ENCODE peak calls at places on chromosomes 7 and 10, in eight cellular contexts. One of them, this sample, is unnamed.
A peak's percentile ranks its signal among the peaks of the same experiment; 100 is the strongest.

GRCh38 chr7:28086198-28086597 is 94.4 kb downstream of the JAZF1 start:
- DNase-seq in stimulated activated CD8-positive, alpha-beta memory T cell treated with anti-CD3 and anti-CD28 coated beads, Interleukin-15, amount 100 ng/mL, for 24 hours: no peak
- DNase-seq in stimulated activated CD4-positive, alpha-beta T cell treated with anti-CD3 and anti-CD28 coated beads, Interleukin-12 subunit alpha, Interleukin-12 subunit beta, amount 100 ng/mL, for 4 hours: no peak
- DNase-seq in T-helper 1 cell: no peak
- DNase-seq in IMR-90: no peak
- DNase-seq in DMS 273 treated with DMSO at 0.1 percent for 48 hours: no peak
- DNase-seq in ecto neural progenitor cell: no peak
- DNase-seq in HCT116: no peak
- DNase-seq in this sample: no peak

GRCh38 chr7:46026741-46027140 is 105.7 kb upstream of the IGFBP3 start:
- DNase-seq in stimulated activated CD4-positive, alpha-beta T cell treated with anti-CD3 and anti-CD28 coated beads, Interleukin-12 subunit alpha, Interleukin-12 subunit beta, amount 100 ng/mL, for 4 hours: no peak
- DNase-seq in HCT116: no peak
- DNase-seq in DMS 273 treated with DMSO at 0.1 percent for 48 hours: no peak
- DNase-seq in ecto neural progenitor cell: no peak
- DNase-seq in T-helper 1 cell: no peak
- DNase-seq in IMR-90: no peak
- DNase-seq in stimulated activated CD8-positive, alpha-beta memory T cell treated with anti-CD3 and anti-CD28 coated beads, Interleukin-15, amount 100 ng/mL, for 24 hours: no peak
- DNase-seq in this sample: no peak

GRCh38 chr7:69678794-69679103 is 80.5 kb downstream of the AUTS2 start:
- DNase-seq in IMR-90: no peak
- DNase-seq in HCT116: no peak
- DNase-seq in stimulated activated CD4-positive, alpha-beta T cell treated with anti-CD3 and anti-CD28 coated beads, Interleukin-12 subunit alpha, Interleukin-12 subunit beta, amount 100 ng/mL, for 4 hours: no peak
- DNase-seq in T-helper 1 cell: no peak
- DNase-seq in ecto neural progenitor cell: no peak
- DNase-seq in stimulated activated CD8-positive, alpha-beta memory T cell treated with anti-CD3 and anti-CD28 coated beads, Interleukin-15, amount 100 ng/mL, for 24 hours: no peak
- DNase-seq in DMS 273 treated with DMSO at 0.1 percent for 48 hours: no peak
- DNase-seq in this sample: no peak

GRCh38 chr10:112475565-112476233 is 28.7 kb downstream of the VTI1A start:
- DNase-seq in ecto neural progenitor cell: no peak
- DNase-seq in IMR-90: peak; percentile 23
- DNase-seq in stimulated activated CD8-positive, alpha-beta memory T cell treated with anti-CD3 and anti-CD28 coated beads, Interleukin-15, amount 100 ng/mL, for 24 hours: no peak
- DNase-seq in HCT116: no peak
- DNase-seq in stimulated activated CD4-positive, alpha-beta T cell treated with anti-CD3 and anti-CD28 coated beads, Interleukin-12 subunit alpha, Interleukin-12 subunit beta, amount 100 ng/mL, for 4 hours: no peak
- DNase-seq in DMS 273 treated with DMSO at 0.1 percent for 48 hours: no peak
- DNase-seq in T-helper 1 cell: no peak
- DNase-seq in this sample: no peak

GRCh38 chr7:130490888-130491771 is 755 bp upstream of the MEST start:
- DNase-seq in stimulated activated CD4-positive, alpha-beta T cell treated with anti-CD3 and anti-CD28 coated beads, Interleukin-12 subunit alpha, Interleukin-12 subunit beta, amount 100 ng/mL, for 4 hours: no peak
- DNase-seq in DMS 273 treated with DMSO at 0.1 percent for 48 hours: no peak
- DNase-seq in stimulated activated CD8-positive, alpha-beta memory T cell treated with anti-CD3 and anti-CD28 coated beads, Interleukin-15, amount 100 ng/mL, for 24 hours: peak; percentile 17
- DNase-seq in ecto neural progenitor cell: peak; percentile 79
- DNase-seq in HCT116: no peak
- DNase-seq in T-helper 1 cell: no peak
- DNase-seq in IMR-90: peak; percentile 26
- DNase-seq in this sample: no peak

GRCh38 chr7:35993663-35994622 is 159.1 kb upstream of the EEPD1 start:
- DNase-seq in HCT116: no peak
- DNase-seq in stimulated activated CD4-positive, alpha-beta T cell treated with anti-CD3 and anti-CD28 coated beads, Interleukin-12 subunit alpha, Interleukin-12 subunit beta, amount 100 ng/mL, for 4 hours: no peak
- DNase-seq in IMR-90: peak; percentile 33
- DNase-seq in T-helper 1 cell: no peak
- DNase-seq in DMS 273 treated with DMSO at 0.1 percent for 48 hours: no peak
- DNase-seq in stimulated activated CD8-positive, alpha-beta memory T cell treated with anti-CD3 and anti-CD28 coated beads, Interleukin-15, amount 100 ng/mL, for 24 hours: no peak
- DNase-seq in ecto neural progenitor cell: no peak
- DNase-seq in this sample: no peak

GRCh38 chr7:114181280-114181679 is 233.3 kb upstream of the FOXP2 start:
- DNase-seq in T-helper 1 cell: no peak
- DNase-seq in ecto neural progenitor cell: no peak
- DNase-seq in IMR-90: no peak
- DNase-seq in stimulated activated CD4-positive, alpha-beta T cell treated with anti-CD3 and anti-CD28 coated beads, Interleukin-12 subunit alpha, Interleukin-12 subunit beta, amount 100 ng/mL, for 4 hours: no peak
- DNase-seq in stimulated activated CD8-positive, alpha-beta memory T cell treated with anti-CD3 and anti-CD28 coated beads, Interleukin-15, amount 100 ng/mL, for 24 hours: no peak
- DNase-seq in HCT116: no peak
- DNase-seq in DMS 273 treated with DMSO at 0.1 percent for 48 hours: no peak
- DNase-seq in this sample: no peak

GRCh38 chr7:123616244-123616643 is 14.6 kb downstream of the ASB15 start:
- DNase-seq in stimulated activated CD8-positive, alpha-beta memory T cell treated with anti-CD3 and anti-CD28 coated beads, Interleukin-15, amount 100 ng/mL, for 24 hours: no peak
- DNase-seq in stimulated activated CD4-positive, alpha-beta T cell treated with anti-CD3 and anti-CD28 coated beads, Interleukin-12 subunit alpha, Interleukin-12 subunit beta, amount 100 ng/mL, for 4 hours: no peak
- DNase-seq in ecto neural progenitor cell: no peak
- DNase-seq in DMS 273 treated with DMSO at 0.1 percent for 48 hours: no peak
- DNase-seq in IMR-90: peak; percentile 16
- DNase-seq in HCT116: no peak
- DNase-seq in T-helper 1 cell: no peak
- DNase-seq in this sample: no peak

GRCh38 chr10:62903828-62904227 is 87.7 kb upstream of the EGR2 start:
- DNase-seq in ecto neural progenitor cell: no peak
- DNase-seq in stimulated activated CD4-positive, alpha-beta T cell treated with anti-CD3 and anti-CD28 coated beads, Interleukin-12 subunit alpha, Interleukin-12 subunit beta, amount 100 ng/mL, for 4 hours: no peak
- DNase-seq in IMR-90: no peak
- DNase-seq in T-helper 1 cell: no peak
- DNase-seq in DMS 273 treated with DMSO at 0.1 percent for 48 hours: no peak
- DNase-seq in HCT116: no peak
- DNase-seq in stimulated activated CD8-positive, alpha-beta memory T cell treated with anti-CD3 and anti-CD28 coated beads, Interleukin-15, amount 100 ng/mL, for 24 hours: no peak
- DNase-seq in this sample: no peak

GRCh38 chr7:2213551-2214215 is 19.1 kb downstream of the MAD1L1 start:
- DNase-seq in IMR-90: no peak
- DNase-seq in HCT116: no peak
- DNase-seq in stimulated activated CD4-positive, alpha-beta T cell treated with anti-CD3 and anti-CD28 coated beads, Interleukin-12 subunit alpha, Interleukin-12 subunit beta, amount 100 ng/mL, for 4 hours: no peak
- DNase-seq in stimulated activated CD8-positive, alpha-beta memory T cell treated with anti-CD3 and anti-CD28 coated beads, Interleukin-15, amount 100 ng/mL, for 24 hours: no peak
- DNase-seq in T-helper 1 cell: no peak
- DNase-seq in ecto neural progenitor cell: no peak
- DNase-seq in DMS 273 treated with DMSO at 0.1 percent for 48 hours: no peak
- DNase-seq in this sample: no peak

GRCh38 chr10:102853944-102854694 is at the start of gene BORCS7:
- DNase-seq in ecto neural progenitor cell: peak; percentile 94
- DNase-seq in HCT116: peak; percentile 99
- DNase-seq in stimulated activated CD4-positive, alpha-beta T cell treated with anti-CD3 and anti-CD28 coated beads, Interleukin-12 subunit alpha, Interleukin-12 subunit beta, amount 100 ng/mL, for 4 hours: peak; percentile 79
- DNase-seq in T-helper 1 cell: peak; percentile 62
- DNase-seq in DMS 273 treated with DMSO at 0.1 percent for 48 hours: peak; percentile 91
- DNase-seq in stimulated activated CD8-positive, alpha-beta memory T cell treated with anti-CD3 and anti-CD28 coated beads, Interleukin-15, amount 100 ng/mL, for 24 hours: peak; percentile 52
- DNase-seq in IMR-90: peak; percentile 97
- DNase-seq in this sample: peak; percentile 93

GRCh38 chr10:96502561-96503267 is 11.0 kb downstream of the TLL2 start:
- DNase-seq in stimulated activated CD4-positive, alpha-beta T cell treated with anti-CD3 and anti-CD28 coated beads, Interleukin-12 subunit alpha, Interleukin-12 subunit beta, amount 100 ng/mL, for 4 hours: no peak
- DNase-seq in HCT116: no peak
- DNase-seq in DMS 273 treated with DMSO at 0.1 percent for 48 hours: no peak
- DNase-seq in ecto neural progenitor cell: no peak
- DNase-seq in IMR-90: no peak
- DNase-seq in T-helper 1 cell: no peak
- DNase-seq in stimulated activated CD8-positive, alpha-beta memory T cell treated with anti-CD3 and anti-CD28 coated beads, Interleukin-15, amount 100 ng/mL, for 24 hours: no peak
- DNase-seq in this sample: no peak

GRCh38 chr7:50662059-50662689 is 97.0 kb upstream of the DDC start:
- DNase-seq in DMS 273 treated with DMSO at 0.1 percent for 48 hours: no peak
- DNase-seq in stimulated activated CD8-positive, alpha-beta memory T cell treated with anti-CD3 and anti-CD28 coated beads, Interleukin-15, amount 100 ng/mL, for 24 hours: no peak
- DNase-seq in ecto neural progenitor cell: no peak
- DNase-seq in IMR-90: no peak
- DNase-seq in T-helper 1 cell: no peak
- DNase-seq in stimulated activated CD4-positive, alpha-beta T cell treated with anti-CD3 and anti-CD28 coated beads, Interleukin-12 subunit alpha, Interleukin-12 subunit beta, amount 100 ng/mL, for 4 hours: no peak
- DNase-seq in HCT116: no peak
- DNase-seq in this sample: no peak

GRCh38 chr10:94785211-94785610 is 22.7 kb downstream of the CYP2C19 start:
- DNase-seq in T-helper 1 cell: no peak
- DNase-seq in stimulated activated CD8-positive, alpha-beta memory T cell treated with anti-CD3 and anti-CD28 coated beads, Interleukin-15, amount 100 ng/mL, for 24 hours: no peak
- DNase-seq in IMR-90: no peak
- DNase-seq in stimulated activated CD4-positive, alpha-beta T cell treated with anti-CD3 and anti-CD28 coated beads, Interleukin-12 subunit alpha, Interleukin-12 subunit beta, amount 100 ng/mL, for 4 hours: no peak
- DNase-seq in HCT116: no peak
- DNase-seq in ecto neural progenitor cell: no peak
- DNase-seq in DMS 273 treated with DMSO at 0.1 percent for 48 hours: no peak
- DNase-seq in this sample: no peak

GRCh38 chr10:117790621-117791020 is 248.1 kb downstream of the EMX2 start:
- DNase-seq in T-helper 1 cell: no peak
- DNase-seq in stimulated activated CD4-positive, alpha-beta T cell treated with anti-CD3 and anti-CD28 coated beads, Interleukin-12 subunit alpha, Interleukin-12 subunit beta, amount 100 ng/mL, for 4 hours: no peak
- DNase-seq in IMR-90: no peak
- DNase-seq in DMS 273 treated with DMSO at 0.1 percent for 48 hours: no peak
- DNase-seq in HCT116: no peak
- DNase-seq in ecto neural progenitor cell: no peak
- DNase-seq in stimulated activated CD8-positive, alpha-beta memory T cell treated with anti-CD3 and anti-CD28 coated beads, Interleukin-15, amount 100 ng/mL, for 24 hours: no peak
- DNase-seq in this sample: no peak

GRCh38 chr10:21675157-21675796 is 141.2 kb downstream of the MLLT10 start:
- DNase-seq in IMR-90: peak; percentile 29
- DNase-seq in ecto neural progenitor cell: no peak
- DNase-seq in stimulated activated CD4-positive, alpha-beta T cell treated with anti-CD3 and anti-CD28 coated beads, Interleukin-12 subunit alpha, Interleukin-12 subunit beta, amount 100 ng/mL, for 4 hours: peak; percentile 11
- DNase-seq in HCT116: peak; percentile 37
- DNase-seq in DMS 273 treated with DMSO at 0.1 percent for 48 hours: no peak
- DNase-seq in stimulated activated CD8-positive, alpha-beta memory T cell treated with anti-CD3 and anti-CD28 coated beads, Interleukin-15, amount 100 ng/mL, for 24 hours: no peak
- DNase-seq in T-helper 1 cell: no peak
- DNase-seq in this sample: no peak

GRCh38 chr10:131814567-131815290 is 86.1 kb upstream of the PPP2R2D start:
- DNase-seq in HCT116: no peak
- DNase-seq in ecto neural progenitor cell: peak; percentile 42
- DNase-seq in stimulated activated CD8-positive, alpha-beta memory T cell treated with anti-CD3 and anti-CD28 coated beads, Interleukin-15, amount 100 ng/mL, for 24 hours: no peak
- DNase-seq in IMR-90: no peak
- DNase-seq in T-helper 1 cell: no peak
- DNase-seq in DMS 273 treated with DMSO at 0.1 percent for 48 hours: no peak
- DNase-seq in stimulated activated CD4-positive, alpha-beta T cell treated with anti-CD3 and anti-CD28 coated beads, Interleukin-12 subunit alpha, Interleukin-12 subunit beta, amount 100 ng/mL, for 4 hours: no peak
- DNase-seq in this sample: no peak

GRCh38 chr10:113297226-113297625 is 255.6 kb upstream of the HABP2 start:
- DNase-seq in T-helper 1 cell: no peak
- DNase-seq in ecto neural progenitor cell: no peak
- DNase-seq in stimulated activated CD4-positive, alpha-beta T cell treated with anti-CD3 and anti-CD28 coated beads, Interleukin-12 subunit alpha, Interleukin-12 subunit beta, amount 100 ng/mL, for 4 hours: no peak
- DNase-seq in stimulated activated CD8-positive, alpha-beta memory T cell treated with anti-CD3 and anti-CD28 coated beads, Interleukin-15, amount 100 ng/mL, for 24 hours: no peak
- DNase-seq in HCT116: no peak
- DNase-seq in IMR-90: peak; percentile 14
- DNase-seq in DMS 273 treated with DMSO at 0.1 percent for 48 hours: no peak
- DNase-seq in this sample: no peak

GRCh38 chr10:110107887-110108286 is 99.5 kb upstream of the MXI1 start:
- DNase-seq in ecto neural progenitor cell: no peak
- DNase-seq in DMS 273 treated with DMSO at 0.1 percent for 48 hours: no peak
- DNase-seq in stimulated activated CD4-positive, alpha-beta T cell treated with anti-CD3 and anti-CD28 coated beads, Interleukin-12 subunit alpha, Interleukin-12 subunit beta, amount 100 ng/mL, for 4 hours: no peak
- DNase-seq in IMR-90: no peak
- DNase-seq in HCT116: no peak
- DNase-seq in T-helper 1 cell: no peak
- DNase-seq in stimulated activated CD8-positive, alpha-beta memory T cell treated with anti-CD3 and anti-CD28 coated beads, Interleukin-15, amount 100 ng/mL, for 24 hours: no peak
- DNase-seq in this sample: no peak

GRCh38 chr7:54978364-54979116 is 40.3 kb upstream of the EGFR start:
- DNase-seq in HCT116: no peak
- DNase-seq in T-helper 1 cell: no peak
- DNase-seq in stimulated activated CD8-positive, alpha-beta memory T cell treated with anti-CD3 and anti-CD28 coated beads, Interleukin-15, amount 100 ng/mL, for 24 hours: no peak
- DNase-seq in IMR-90: no peak
- DNase-seq in stimulated activated CD4-positive, alpha-beta T cell treated with anti-CD3 and anti-CD28 coated beads, Interleukin-12 subunit alpha, Interleukin-12 subunit beta, amount 100 ng/mL, for 4 hours: no peak
- DNase-seq in ecto neural progenitor cell: no peak
- DNase-seq in DMS 273 treated with DMSO at 0.1 percent for 48 hours: no peak
- DNase-seq in this sample: no peak

GRCh38 chr7:6221340-6222319 is 50.8 kb downstream of the CYTH3 start:
- DNase-seq in stimulated activated CD4-positive, alpha-beta T cell treated with anti-CD3 and anti-CD28 coated beads, Interleukin-12 subunit alpha, Interleukin-12 subunit beta, amount 100 ng/mL, for 4 hours: peak; percentile 9
- DNase-seq in stimulated activated CD8-positive, alpha-beta memory T cell treated with anti-CD3 and anti-CD28 coated beads, Interleukin-15, amount 100 ng/mL, for 24 hours: no peak
- DNase-seq in T-helper 1 cell: no peak
- DNase-seq in DMS 273 treated with DMSO at 0.1 percent for 48 hours: no peak
- DNase-seq in HCT116: no peak
- DNase-seq in ecto neural progenitor cell: no peak
- DNase-seq in IMR-90: peak; percentile 46
- DNase-seq in this sample: no peak

GRCh38 chr7:155234950-155235789 is 62.5 kb upstream of the INSIG1 start:
- DNase-seq in IMR-90: peak; percentile 26
- DNase-seq in HCT116: no peak
- DNase-seq in T-helper 1 cell: no peak
- DNase-seq in ecto neural progenitor cell: no peak
- DNase-seq in stimulated activated CD4-positive, alpha-beta T cell treated with anti-CD3 and anti-CD28 coated beads, Interleukin-12 subunit alpha, Interleukin-12 subunit beta, amount 100 ng/mL, for 4 hours: no peak
- DNase-seq in DMS 273 treated with DMSO at 0.1 percent for 48 hours: no peak
- DNase-seq in stimulated activated CD8-positive, alpha-beta memory T cell treated with anti-CD3 and anti-CD28 coated beads, Interleukin-15, amount 100 ng/mL, for 24 hours: no peak
- DNase-seq in this sample: no peak

GRCh38 chr10:131774618-131775443 is 126.0 kb upstream of the PPP2R2D start:
- DNase-seq in IMR-90: no peak
- DNase-seq in HCT116: no peak
- DNase-seq in T-helper 1 cell: no peak
- DNase-seq in ecto neural progenitor cell: peak; percentile 52
- DNase-seq in stimulated activated CD4-positive, alpha-beta T cell treated with anti-CD3 and anti-CD28 coated beads, Interleukin-12 subunit alpha, Interleukin-12 subunit beta, amount 100 ng/mL, for 4 hours: no peak
- DNase-seq in DMS 273 treated with DMSO at 0.1 percent for 48 hours: no peak
- DNase-seq in stimulated activated CD8-positive, alpha-beta memory T cell treated with anti-CD3 and anti-CD28 coated beads, Interleukin-15, amount 100 ng/mL, for 24 hours: no peak
- DNase-seq in this sample: peak; percentile 40

GRCh38 chr7:118158766-118159165 is 25.2 kb upstream of the LSM8 start:
- DNase-seq in ecto neural progenitor cell: no peak
- DNase-seq in stimulated activated CD4-positive, alpha-beta T cell treated with anti-CD3 and anti-CD28 coated beads, Interleukin-12 subunit alpha, Interleukin-12 subunit beta, amount 100 ng/mL, for 4 hours: no peak
- DNase-seq in stimulated activated CD8-positive, alpha-beta memory T cell treated with anti-CD3 and anti-CD28 coated beads, Interleukin-15, amount 100 ng/mL, for 24 hours: no peak
- DNase-seq in DMS 273 treated with DMSO at 0.1 percent for 48 hours: no peak
- DNase-seq in HCT116: peak; percentile 39
- DNase-seq in IMR-90: no peak
- DNase-seq in T-helper 1 cell: no peak
- DNase-seq in this sample: no peak

GRCh38 chr7:143395187-143396149 is 13.2 kb downstream of the EPHA1 start:
- DNase-seq in stimulated activated CD8-positive, alpha-beta memory T cell treated with anti-CD3 and anti-CD28 coated beads, Interleukin-15, amount 100 ng/mL, for 24 hours: no peak
- DNase-seq in DMS 273 treated with DMSO at 0.1 percent for 48 hours: no peak
- DNase-seq in HCT116: no peak
- DNase-seq in stimulated activated CD4-positive, alpha-beta T cell treated with anti-CD3 and anti-CD28 coated beads, Interleukin-12 subunit alpha, Interleukin-12 subunit beta, amount 100 ng/mL, for 4 hours: no peak
- DNase-seq in T-helper 1 cell: no peak
- DNase-seq in ecto neural progenitor cell: no peak
- DNase-seq in IMR-90: no peak
- DNase-seq in this sample: no peak

GRCh38 chr7:111953611-111954010 is 252.6 kb downstream of the DOCK4 start:
- DNase-seq in IMR-90: no peak
- DNase-seq in stimulated activated CD8-positive, alpha-beta memory T cell treated with anti-CD3 and anti-CD28 coated beads, Interleukin-15, amount 100 ng/mL, for 24 hours: no peak
- DNase-seq in T-helper 1 cell: no peak
- DNase-seq in DMS 273 treated with DMSO at 0.1 percent for 48 hours: peak; percentile 34
- DNase-seq in stimulated activated CD4-positive, alpha-beta T cell treated with anti-CD3 and anti-CD28 coated beads, Interleukin-12 subunit alpha, Interleukin-12 subunit beta, amount 100 ng/mL, for 4 hours: no peak
- DNase-seq in HCT116: no peak
- DNase-seq in ecto neural progenitor cell: no peak
- DNase-seq in this sample: no peak

GRCh38 chr7:139923090-139923489 is 94.0 kb downstream of the TBXAS1 start:
- DNase-seq in stimulated activated CD4-positive, alpha-beta T cell treated with anti-CD3 and anti-CD28 coated beads, Interleukin-12 subunit alpha, Interleukin-12 subunit beta, amount 100 ng/mL, for 4 hours: no peak
- DNase-seq in DMS 273 treated with DMSO at 0.1 percent for 48 hours: no peak
- DNase-seq in stimulated activated CD8-positive, alpha-beta memory T cell treated with anti-CD3 and anti-CD28 coated beads, Interleukin-15, amount 100 ng/mL, for 24 hours: no peak
- DNase-seq in T-helper 1 cell: no peak
- DNase-seq in IMR-90: no peak
- DNase-seq in HCT116: no peak
- DNase-seq in ecto neural progenitor cell: no peak
- DNase-seq in this sample: no peak

GRCh38 chr10:123157210-123157609 is 3.0 kb downstream of the BUB3 start:
- DNase-seq in stimulated activated CD8-positive, alpha-beta memory T cell treated with anti-CD3 and anti-CD28 coated beads, Interleukin-15, amount 100 ng/mL, for 24 hours: no peak
- DNase-seq in HCT116: no peak
- DNase-seq in ecto neural progenitor cell: no peak
- DNase-seq in T-helper 1 cell: no peak
- DNase-seq in stimulated activated CD4-positive, alpha-beta T cell treated with anti-CD3 and anti-CD28 coated beads, Interleukin-12 subunit alpha, Interleukin-12 subunit beta, amount 100 ng/mL, for 4 hours: no peak
- DNase-seq in DMS 273 treated with DMSO at 0.1 percent for 48 hours: no peak
- DNase-seq in IMR-90: peak; percentile 82
- DNase-seq in this sample: no peak

GRCh38 chr10:46317889-46318288 is 31.1 kb downstream of the ANTXRL start:
- DNase-seq in IMR-90: no peak
- DNase-seq in stimulated activated CD8-positive, alpha-beta memory T cell treated with anti-CD3 and anti-CD28 coated beads, Interleukin-15, amount 100 ng/mL, for 24 hours: no peak
- DNase-seq in HCT116: no peak
- DNase-seq in ecto neural progenitor cell: peak; percentile 31
- DNase-seq in DMS 273 treated with DMSO at 0.1 percent for 48 hours: no peak
- DNase-seq in stimulated activated CD4-positive, alpha-beta T cell treated with anti-CD3 and anti-CD28 coated beads, Interleukin-12 subunit alpha, Interleukin-12 subunit beta, amount 100 ng/mL, for 4 hours: no peak
- DNase-seq in T-helper 1 cell: no peak
- DNase-seq in this sample: no peak

GRCh38 chr7:49775065-49775948 is 1.9 kb downstream of the VWC2 start:
- DNase-seq in stimulated activated CD8-positive, alpha-beta memory T cell treated with anti-CD3 and anti-CD28 coated beads, Interleukin-15, amount 100 ng/mL, for 24 hours: no peak
- DNase-seq in IMR-90: no peak
- DNase-seq in DMS 273 treated with DMSO at 0.1 percent for 48 hours: no peak
- DNase-seq in T-helper 1 cell: no peak
- DNase-seq in ecto neural progenitor cell: peak; percentile 64
- DNase-seq in HCT116: no peak
- DNase-seq in stimulated activated CD4-positive, alpha-beta T cell treated with anti-CD3 and anti-CD28 coated beads, Interleukin-12 subunit alpha, Interleukin-12 subunit beta, amount 100 ng/mL, for 4 hours: no peak
- DNase-seq in this sample: no peak

GRCh38 chr10:96339956-96340904 is 18.6 kb downstream of the OPALIN start:
- DNase-seq in T-helper 1 cell: no peak
- DNase-seq in stimulated activated CD4-positive, alpha-beta T cell treated with anti-CD3 and anti-CD28 coated beads, Interleukin-12 subunit alpha, Interleukin-12 subunit beta, amount 100 ng/mL, for 4 hours: peak; percentile 41
- DNase-seq in stimulated activated CD8-positive, alpha-beta memory T cell treated with anti-CD3 and anti-CD28 coated beads, Interleukin-15, amount 100 ng/mL, for 24 hours: peak; percentile 6
- DNase-seq in IMR-90: peak; percentile 70
- DNase-seq in HCT116: peak; percentile 53
- DNase-seq in DMS 273 treated with DMSO at 0.1 percent for 48 hours: peak; percentile 9
- DNase-seq in ecto neural progenitor cell: peak; percentile 60
- DNase-seq in this sample: no peak

GRCh38 chr10:105468769-105469168 is 827.7 kb downstream of the SORCS3 start:
- DNase-seq in DMS 273 treated with DMSO at 0.1 percent for 48 hours: no peak
- DNase-seq in T-helper 1 cell: no peak
- DNase-seq in ecto neural progenitor cell: no peak
- DNase-seq in stimulated activated CD8-positive, alpha-beta memory T cell treated with anti-CD3 and anti-CD28 coated beads, Interleukin-15, amount 100 ng/mL, for 24 hours: no peak
- DNase-seq in stimulated activated CD4-positive, alpha-beta T cell treated with anti-CD3 and anti-CD28 coated beads, Interleukin-12 subunit alpha, Interleukin-12 subunit beta, amount 100 ng/mL, for 4 hours: no peak
- DNase-seq in HCT116: no peak
- DNase-seq in IMR-90: no peak
- DNase-seq in this sample: no peak

GRCh38 chr10:124694467-124695195 is 49.5 kb downstream of the FAM53B start:
- DNase-seq in stimulated activated CD4-positive, alpha-beta T cell treated with anti-CD3 and anti-CD28 coated beads, Interleukin-12 subunit alpha, Interleukin-12 subunit beta, amount 100 ng/mL, for 4 hours: no peak
- DNase-seq in HCT116: no peak
- DNase-seq in T-helper 1 cell: no peak
- DNase-seq in ecto neural progenitor cell: no peak
- DNase-seq in IMR-90: no peak
- DNase-seq in stimulated activated CD8-positive, alpha-beta memory T cell treated with anti-CD3 and anti-CD28 coated beads, Interleukin-15, amount 100 ng/mL, for 24 hours: no peak
- DNase-seq in DMS 273 treated with DMSO at 0.1 percent for 48 hours: no peak
- DNase-seq in this sample: no peak

GRCh38 chr7:69814421-69814962 is 216.2 kb downstream of the AUTS2 start:
- DNase-seq in DMS 273 treated with DMSO at 0.1 percent for 48 hours: no peak
- DNase-seq in stimulated activated CD8-positive, alpha-beta memory T cell treated with anti-CD3 and anti-CD28 coated beads, Interleukin-15, amount 100 ng/mL, for 24 hours: no peak
- DNase-seq in T-helper 1 cell: no peak
- DNase-seq in IMR-90: no peak
- DNase-seq in ecto neural progenitor cell: peak; percentile 57
- DNase-seq in HCT116: no peak
- DNase-seq in stimulated activated CD4-positive, alpha-beta T cell treated with anti-CD3 and anti-CD28 coated beads, Interleukin-12 subunit alpha, Interleukin-12 subunit beta, amount 100 ng/mL, for 4 hours: no peak
- DNase-seq in this sample: no peak